ENCODE peak calls at places on chromosomes 6 and 20, in five cellular contexts. One of them, this sample, is unnamed.

GRCh38 chr6:168103036-168103830 is 24.2 kb upstream of the FRMD1 start:
- DNase-seq in OCI-LY7: no peak
- DNase-seq in GM23248: no peak
- DNase-seq in GM23338: no peak
- DNase-seq in neural progenitor cell: no peak
- DNase-seq in this sample: no peak

GRCh38 chr6:42118162-42119001 is 24.0 kb downstream of the C6orf132 start:
- DNase-seq in OCI-LY7: no peak
- DNase-seq in GM23248: peak
- DNase-seq in GM23338: no peak
- DNase-seq in neural progenitor cell: no peak
- DNase-seq in this sample: peak

GRCh38 chr20:325043-325888 is at the start of gene SOX12:
- DNase-seq in OCI-LY7: peak
- DNase-seq in GM23248: peak
- DNase-seq in GM23338: peak
- DNase-seq in neural progenitor cell: peak
- DNase-seq in this sample: peak

GRCh38 chr20:38156888-38157634 is 8.0 kb downstream of the TGM2 start:
- DNase-seq in OCI-LY7: no peak
- DNase-seq in GM23248: peak
- DNase-seq in GM23338: no peak
- DNase-seq in neural progenitor cell: no peak
- DNase-seq in this sample: no peak

GRCh38 chr6:39388526-39389371 is 66.2 kb upstream of the KCNK16 start:
- DNase-seq in OCI-LY7: no peak
- DNase-seq in GM23248: no peak
- DNase-seq in GM23338: no peak
- DNase-seq in neural progenitor cell: no peak
- DNase-seq in this sample: no peak

GRCh38 chr20:42313704-42314103 is 695.5 kb upstream of the CHD6 start:
- DNase-seq in OCI-LY7: no peak
- DNase-seq in GM23248: no peak
- DNase-seq in GM23338: no peak
- DNase-seq in neural progenitor cell: no peak
- DNase-seq in this sample: no peak

GRCh38 chr6:31351734-31352496 is 5.1 kb downstream of the HLA-B start:
- DNase-seq in OCI-LY7: no peak
- DNase-seq in GM23248: no peak
- DNase-seq in GM23338: no peak
- DNase-seq in neural progenitor cell: no peak
- DNase-seq in this sample: no peak

GRCh38 chr20:56624786-56625681 is 4.1 kb upstream of the TFAP2C start:
- DNase-seq in OCI-LY7: no peak
- DNase-seq in GM23248: no peak
- DNase-seq in GM23338: peak
- DNase-seq in neural progenitor cell: peak
- DNase-seq in this sample: no peak

GRCh38 chr20:18224968-18225568 is 63.3 kb upstream of the ZNF133 start:
- DNase-seq in OCI-LY7: no peak
- DNase-seq in GM23248: peak
- DNase-seq in GM23338: peak
- DNase-seq in neural progenitor cell: peak
- DNase-seq in this sample: peak

GRCh38 chr6:129678463-129678862 is 31.5 kb downstream of the ARHGAP18 start:
- DNase-seq in OCI-LY7: no peak
- DNase-seq in GM23248: peak
- DNase-seq in GM23338: no peak
- DNase-seq in neural progenitor cell: no peak
- DNase-seq in this sample: no peak

GRCh38 chr6:17938885-17939284 is 48.5 kb downstream of the KIF13A start:
- DNase-seq in OCI-LY7: no peak
- DNase-seq in GM23248: peak
- DNase-seq in GM23338: no peak
- DNase-seq in neural progenitor cell: no peak
- DNase-seq in this sample: peak

GRCh38 chr20:49575551-49576060 is 7.7 kb upstream of the PTGIS start:
- DNase-seq in OCI-LY7: no peak
- DNase-seq in GM23248: no peak
- DNase-seq in GM23338: no peak
- DNase-seq in neural progenitor cell: no peak
- DNase-seq in this sample: peak

GRCh38 chr6:73710470-73710869 is 14.5 kb downstream of the CD109 start:
- DNase-seq in OCI-LY7: no peak
- DNase-seq in GM23248: peak
- DNase-seq in GM23338: no peak
- DNase-seq in neural progenitor cell: no peak
- DNase-seq in this sample: peak

GRCh38 chr6:36113701-36114100 is 16.6 kb upstream of the MAPK13 start:
- DNase-seq in OCI-LY7: no peak
- DNase-seq in GM23248: no peak
- DNase-seq in GM23338: peak
- DNase-seq in neural progenitor cell: peak
- DNase-seq in this sample: no peak

GRCh38 chr6:10908228-10908627 is 21.4 kb downstream of the SYCP2L start:
- DNase-seq in OCI-LY7: no peak
- DNase-seq in GM23248: no peak
- DNase-seq in GM23338: no peak
- DNase-seq in neural progenitor cell: no peak
- DNase-seq in this sample: no peak

GRCh38 chr20:47781631-47782030 is 3.6 kb downstream of the SULF2 start:
- DNase-seq in OCI-LY7: no peak
- DNase-seq in GM23248: no peak
- DNase-seq in GM23338: no peak
- DNase-seq in neural progenitor cell: no peak
- DNase-seq in this sample: no peak

GRCh38 chr6:132888701-132889100 is 74.3 kb downstream of the RPS12 start:
- DNase-seq in OCI-LY7: no peak
- DNase-seq in GM23248: peak
- DNase-seq in GM23338: no peak
- DNase-seq in neural progenitor cell: no peak
- DNase-seq in this sample: no peak

GRCh38 chr6:110822248-110822647 is 7.0 kb upstream of the CDK19 start:
- DNase-seq in OCI-LY7: no peak
- DNase-seq in GM23248: peak
- DNase-seq in GM23338: no peak
- DNase-seq in neural progenitor cell: no peak
- DNase-seq in this sample: no peak

GRCh38 chr6:167990016-167990945 is 7.2 kb upstream of the KIF25 start:
- DNase-seq in OCI-LY7: no peak
- DNase-seq in GM23248: no peak
- DNase-seq in GM23338: no peak
- DNase-seq in neural progenitor cell: peak
- DNase-seq in this sample: peak

GRCh38 chr6:25456249-25456648 is 177.1 kb downstream of the CARMIL1 start:
- DNase-seq in OCI-LY7: no peak
- DNase-seq in GM23248: no peak
- DNase-seq in GM23338: no peak
- DNase-seq in neural progenitor cell: no peak
- DNase-seq in this sample: no peak

GRCh38 chr6:111732390-111732789 is 126.7 kb upstream of the TRAF3IP2 start:
- DNase-seq in OCI-LY7: no peak
- DNase-seq in GM23248: no peak
- DNase-seq in GM23338: no peak
- DNase-seq in neural progenitor cell: no peak
- DNase-seq in this sample: no peak

GRCh38 chr20:54067606-54068174 is 2.7 kb downstream of the BCAS1 start:
- DNase-seq in OCI-LY7: no peak
- DNase-seq in GM23248: peak
- DNase-seq in GM23338: peak
- DNase-seq in neural progenitor cell: no peak
- DNase-seq in this sample: peak

GRCh38 chr6:125764105-125764671 is 14.8 kb downstream of the HEY2 start:
- DNase-seq in OCI-LY7: no peak
- DNase-seq in GM23248: no peak
- DNase-seq in GM23338: no peak
- DNase-seq in neural progenitor cell: no peak
- DNase-seq in this sample: no peak

GRCh38 chr6:125753937-125754259 is 4.5 kb downstream of the HEY2 start:
- DNase-seq in OCI-LY7: no peak
- DNase-seq in GM23248: no peak
- DNase-seq in GM23338: no peak
- DNase-seq in neural progenitor cell: no peak
- DNase-seq in this sample: no peak

GRCh38 chr6:125753218-125753936 is 3.9 kb downstream of the HEY2 start:
- DNase-seq in OCI-LY7: peak
- DNase-seq in GM23248: peak
- DNase-seq in GM23338: peak
- DNase-seq in neural progenitor cell: peak
- DNase-seq in this sample: no peak

GRCh38 chr6:125759959-125760457 is 10.6 kb downstream of the HEY2 start:
- DNase-seq in OCI-LY7: no peak
- DNase-seq in GM23248: no peak
- DNase-seq in GM23338: no peak
- DNase-seq in neural progenitor cell: no peak
- DNase-seq in this sample: no peak

GRCh38 chr6:125759184-125759902 is 9.9 kb downstream of the HEY2 start:
- DNase-seq in OCI-LY7: no peak
- DNase-seq in GM23248: no peak
- DNase-seq in GM23338: peak
- DNase-seq in neural progenitor cell: peak
- DNase-seq in this sample: no peak
- TF ChIP-seq EZH2phosphoT487 in OCI-LY7: no peak
- TF ChIP-seq EZH2phosphoT487 in GM23248: no peak
- TF ChIP-seq EZH2phosphoT487 in GM23338: no peak
- TF ChIP-seq EZH2phosphoT487 in neural progenitor cell: no peak
- TF ChIP-seq EZH2phosphoT487 in this sample: no peak

DNA sequence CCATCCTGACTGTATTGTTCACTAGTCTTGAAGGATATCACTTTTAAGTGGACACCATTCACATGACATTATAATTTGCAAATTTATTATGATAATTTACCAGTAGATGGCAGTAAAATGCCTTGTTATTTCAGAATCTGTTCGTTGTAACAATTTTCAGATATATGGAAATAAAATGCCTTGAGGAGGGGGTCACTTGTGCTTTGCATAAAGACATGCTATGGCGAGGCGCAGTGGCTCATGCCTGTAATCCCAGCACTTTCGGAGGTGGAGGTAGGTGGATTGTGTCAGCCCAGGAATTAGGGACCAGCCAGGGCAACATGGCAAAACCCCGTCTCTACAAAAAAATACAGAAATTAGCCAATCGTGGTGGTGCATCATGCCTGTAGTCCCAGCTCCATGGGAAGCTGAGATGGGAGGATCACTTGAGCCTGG is 9.0 kb upstream of the NCOA6 start:
- DNase-seq in OCI-LY7: peak
- DNase-seq in GM23248: peak
- DNase-seq in GM23338: peak
- DNase-seq in neural progenitor cell: no peak
- DNase-seq in this sample: peak
- H2AFZ ChIP-seq in OCI-LY7: no peak
- H2AFZ ChIP-seq in GM23248: peak
- H2AFZ ChIP-seq in GM23338: no peak
- H2AFZ ChIP-seq in neural progenitor cell: no peak
- H2AFZ ChIP-seq in this sample: no peak

GRCh38 chr20:33442136-33443005 is 1.2 kb downstream of the SNTA1 start:
- DNase-seq in OCI-LY7: peak
- DNase-seq in GM23248: no peak
- DNase-seq in GM23338: no peak
- DNase-seq in neural progenitor cell: no peak
- DNase-seq in this sample: no peak
- H3K27ac ChIP-seq in OCI-LY7: peak
- H3K27ac ChIP-seq in GM23248: no peak
- H3K27ac ChIP-seq in GM23338: no peak
- H3K27ac ChIP-seq in neural progenitor cell: no peak
- H3K27ac ChIP-seq in this sample: no peak

GRCh38 chr6:119985952-119986736 is 636.6 kb upstream of the MAN1A1 start:
- DNase-seq in OCI-LY7: no peak
- DNase-seq in GM23248: no peak
- DNase-seq in GM23338: no peak
- DNase-seq in neural progenitor cell: no peak
- DNase-seq in this sample: no peak
- TF ChIP-seq EZH2phosphoT487 in OCI-LY7: no peak
- TF ChIP-seq EZH2phosphoT487 in GM23248: no peak
- TF ChIP-seq EZH2phosphoT487 in GM23338: no peak
- TF ChIP-seq EZH2phosphoT487 in neural progenitor cell: no peak
- TF ChIP-seq EZH2phosphoT487 in this sample: no peak

GRCh38 chr20:43528258-43528875 is 20.9 kb downstream of the L3MBTL1 start:
- DNase-seq in OCI-LY7: no peak
- DNase-seq in GM23248: no peak
- DNase-seq in GM23338: no peak
- DNase-seq in neural progenitor cell: no peak
- DNase-seq in this sample: no peak
- H2AFZ ChIP-seq in OCI-LY7: no peak
- H2AFZ ChIP-seq in GM23248: no peak
- H2AFZ ChIP-seq in GM23338: no peak
- H2AFZ ChIP-seq in neural progenitor cell: no peak
- H2AFZ ChIP-seq in this sample: no peak

GRCh38 chr6:5303711-5304110 is 42.4 kb downstream of the FARS2 start:
- DNase-seq in OCI-LY7: no peak
- DNase-seq in GM23248: no peak
- DNase-seq in GM23338: no peak
- DNase-seq in neural progenitor cell: no peak
- DNase-seq in this sample: no peak

GRCh38 chr6:5308066-5308465 is 46.8 kb downstream of the FARS2 start:
- DNase-seq in OCI-LY7: no peak
- DNase-seq in GM23248: peak
- DNase-seq in GM23338: peak
- DNase-seq in neural progenitor cell: no peak
- DNase-seq in this sample: no peak

GRCh38 chr6:5305968-5306626 is 44.8 kb downstream of the FARS2 start:
- DNase-seq in OCI-LY7: no peak
- DNase-seq in GM23248: no peak
- DNase-seq in GM23338: no peak
- DNase-seq in neural progenitor cell: no peak
- DNase-seq in this sample: peak

GRCh38 chr6:5302995-5303622 is 41.8 kb downstream of the FARS2 start:
- DNase-seq in OCI-LY7: peak
- DNase-seq in GM23248: peak
- DNase-seq in GM23338: peak
- DNase-seq in neural progenitor cell: peak
- DNase-seq in this sample: peak

GRCh38 chr6:5307058-5307457 is 45.7 kb downstream of the FARS2 start:
- DNase-seq in OCI-LY7: no peak
- DNase-seq in GM23248: no peak
- DNase-seq in GM23338: no peak
- DNase-seq in neural progenitor cell: no peak
- DNase-seq in this sample: no peak
- H3K27ac ChIP-seq in OCI-LY7: no peak
- H3K27ac ChIP-seq in GM23248: no peak
- H3K27ac ChIP-seq in GM23338: no peak
- H3K27ac ChIP-seq in neural progenitor cell: no peak
- H3K27ac ChIP-seq in this sample: no peak

DNA sequence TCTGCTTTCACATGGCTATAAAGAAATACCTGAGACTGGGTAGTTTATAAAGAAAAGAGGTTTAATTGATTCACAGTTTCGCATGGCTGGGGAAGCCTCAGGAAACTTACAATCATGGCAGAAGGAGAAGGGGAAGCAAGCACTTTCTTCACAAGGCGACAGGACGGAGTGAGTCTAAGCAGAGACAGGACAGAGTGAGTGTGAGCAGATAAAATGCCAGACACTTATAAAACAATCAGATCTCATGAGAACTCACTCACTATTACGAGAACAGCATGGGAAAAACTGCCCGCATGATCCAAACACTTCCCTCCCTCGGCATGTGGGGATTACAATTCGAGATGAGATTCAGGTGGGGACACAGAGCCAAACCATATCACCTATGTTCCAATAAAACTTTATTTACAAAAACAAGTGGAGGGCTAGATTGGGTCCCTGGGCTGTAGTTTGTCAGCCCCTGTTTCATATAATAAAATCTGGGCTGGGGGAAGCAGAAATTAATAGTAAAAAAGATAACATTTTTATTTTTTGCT is 37.1 kb upstream of the CTAGE9 start:
- DNase-seq in OCI-LY7: no peak
- DNase-seq in GM23248: no peak
- DNase-seq in GM23338: no peak
- DNase-seq in neural progenitor cell: no peak
- DNase-seq in this sample: no peak
- TF ChIP-seq EZH2phosphoT487 in OCI-LY7: no peak
- TF ChIP-seq EZH2phosphoT487 in GM23248: no peak
- TF ChIP-seq EZH2phosphoT487 in GM23338: no peak
- TF ChIP-seq EZH2phosphoT487 in neural progenitor cell: no peak
- TF ChIP-seq EZH2phosphoT487 in this sample: no peak

This sample was measured in hepatocyte.